ENCODE peak calls at places on chromosomes 3 and 15, in four cellular contexts. O, C, G and Y are unnamed samples.

GRCh38 chr3:31567036-31567435 is 34.3 kb downstream of the STT3B start:
- DNase-seq in C (no peak), G (peak; percentile 78), O (no peak), Y (no peak)

GRCh38 chr3:99509224-99509623 is 129.2 kb upstream of the COL8A1 start:
- DNase-seq in O (no peak), G (no peak), C (no peak), Y (peak; percentile 47)

GRCh38 chr3:14212032-14212431 is 33.4 kb downstream of the LSM3 start:
- DNase-seq in G (no peak), O (no peak), C (no peak), Y (no peak)

GRCh38 chr15:100615801-100616200 is 13.4 kb downstream of the ASB7 start:
- DNase-seq in O (no peak), C (no peak), G (no peak), Y (no peak)

GRCh38 chr3:116877968-116878367 is 168.4 kb downstream of the TUSC7 start:
- DNase-seq in O (no peak), G (no peak), C (no peak), Y (no peak)

GRCh38 chr3:129650256-129650872 is 43.9 kb upstream of the PLXND1 start:
- DNase-seq in G (peak; percentile 92), O (peak; percentile 63), C (peak; percentile 66), Y (peak; percentile 69)

GRCh38 chr3:11495948-11496557 is 147.7 kb downstream of the VGLL4 start:
- DNase-seq in G (no peak), O (no peak), C (no peak), Y (peak; percentile 42)

GRCh38 chr3:5258526-5258925 is 71.0 kb downstream of the EDEM1 start:
- DNase-seq in G (no peak), O (no peak), C (no peak), Y (no peak)

GRCh38 chr15:67148196-67148701 is 82.8 kb downstream of the SMAD3 start:
- DNase-seq in G (no peak), C (no peak), O (peak; percentile 10), Y (no peak)

GRCh38 chr15:89783111-89783860 is 7.2 kb downstream of the MESP2 start:
- DNase-seq in G (no peak), C (no peak), O (no peak), Y (peak; percentile 49)

GRCh38 chr15:63334821-63335220 is 46.8 kb downstream of the CA12 start:
- DNase-seq in G (no peak), O (no peak), C (no peak), Y (no peak)

GRCh38 chr3:163328680-163329079 is 1749.6 kb downstream of the SI start:
- DNase-seq in O (no peak), C (no peak), G (no peak), Y (no peak)

GRCh38 chr15:33032053-33032452 is 162.5 kb downstream of the FMN1 start:
- DNase-seq in O (no peak), G (no peak), C (no peak), Y (no peak)

GRCh38 chr3:59839283-59839682 is 789.5 kb upstream of the CFAP20DC start:
- DNase-seq in G (no peak), C (no peak), O (no peak), Y (no peak)

GRCh38 chr3:4908066-4908768 is 71.0 kb upstream of the BHLHE40 start:
- DNase-seq in G (no peak), C (no peak), O (no peak), Y (no peak)

GRCh38 chr15:44729394-44729913 is 6.9 kb upstream of the TRIM69 start:
- DNase-seq in C (peak; percentile 38), O (peak; percentile 48), G (peak; percentile 81), Y (peak; percentile 61)

GRCh38 chr3:110664148-110664547 is 407.5 kb upstream of the NECTIN3 start:
- DNase-seq in O (no peak), C (no peak), G (no peak), Y (no peak)

GRCh38 chr15:51342249-51342999 is 969 bp downstream of the GLDN start:
- DNase-seq in O (no peak), C (no peak), G (no peak), Y (no peak)

GRCh38 chr15:51338496-51338895 is at the start of gene CYP19A1:
- DNase-seq in O (no peak), G (no peak), C (no peak), Y (no peak)

GRCh38 chr15:51336011-51336410 is 2.4 kb downstream of the CYP19A1 start:
- DNase-seq in G (no peak), O (no peak), C (no peak), Y (no peak)

GRCh38 chr15:51343466-51343865 is 2.0 kb downstream of the GLDN start:
- DNase-seq in C (no peak), O (no peak), G (no peak), Y (no peak)

DNA sequence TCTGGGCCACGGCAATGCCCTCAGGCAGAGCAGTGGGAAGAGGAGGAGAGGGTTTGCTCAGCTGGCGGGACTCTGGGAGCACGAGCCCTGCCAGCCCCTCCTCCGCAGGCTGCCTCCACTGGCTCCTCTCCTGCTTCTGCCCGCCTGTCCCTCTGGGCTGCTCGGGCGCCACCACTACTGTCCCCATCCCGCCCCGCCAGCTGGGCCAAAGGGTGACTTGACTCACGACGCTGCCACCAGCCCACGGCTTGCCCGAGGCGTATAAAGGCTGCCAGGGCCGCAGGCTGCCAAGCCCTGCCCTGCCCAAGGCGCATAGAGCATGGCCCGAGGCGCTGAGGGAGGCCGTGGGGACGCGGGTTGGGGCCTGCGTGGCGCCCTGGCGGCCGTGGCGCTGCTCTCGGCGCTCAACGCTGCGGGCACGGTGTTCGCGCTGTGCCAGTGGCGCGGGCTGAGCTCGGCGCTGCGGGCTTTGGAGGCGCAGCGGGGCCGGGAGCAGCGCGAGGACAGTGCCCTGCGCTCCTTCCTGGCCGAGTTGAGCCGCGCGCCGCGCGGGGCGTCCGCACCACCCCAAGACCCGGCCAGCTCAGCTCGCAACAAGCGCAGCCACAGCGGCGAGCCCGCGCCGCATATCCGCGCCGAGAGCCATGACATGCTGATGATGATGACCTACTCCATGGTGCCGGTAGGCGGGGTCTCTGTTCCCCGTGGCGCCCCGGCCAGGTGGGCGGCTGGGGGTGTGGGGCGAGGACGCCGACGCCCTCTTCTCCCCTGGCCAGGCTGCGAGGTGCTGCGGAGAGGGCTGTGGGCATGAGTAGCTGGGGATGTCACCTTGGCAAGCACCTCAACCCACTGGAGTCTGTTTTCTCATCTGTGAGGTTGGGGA is at the start of gene GLDN:
- DNase-seq in O (no peak), G (no peak), C (peak; percentile 53), Y (peak; percentile 55)
- H3K4me3 ChIP-seq in O (no peak within 1 kb of the TSS), G (no peak within 1 kb of the TSS), C (peak within 1 kb of the TSS; percentile 60), Y (peak within 1 kb of the TSS; percentile 26)

GRCh38 chr3:161999846-162000245 is 503.2 kb downstream of the OTOL1 start:
- DNase-seq in C (no peak), G (no peak), O (no peak), Y (no peak)
- H3K9me3 ChIP-seq in C (peaks cover 31% of the 10 kb centered on the region), G (peaks cover 31% of the 10 kb centered on the region), O (no peaks in the 10 kb centered on the region), Y (no peaks in the 10 kb centered on the region)

GRCh38 chr3:137509354-137510045 is 254.6 kb upstream of the SOX14 start:
- DNase-seq in C (no peak), O (no peak), G (no peak), Y (no peak)
- H3K4me3 ChIP-seq in C (no peak overlapping the region), O (no peak overlapping the region), G (no peak overlapping the region), Y (no peak overlapping the region)

GRCh38 chr3:180770639-180771038 is 91.3 kb upstream of the CCDC39 start:
- DNase-seq in O (no peak), G (no peak), C (no peak), Y (no peak)

DNA sequence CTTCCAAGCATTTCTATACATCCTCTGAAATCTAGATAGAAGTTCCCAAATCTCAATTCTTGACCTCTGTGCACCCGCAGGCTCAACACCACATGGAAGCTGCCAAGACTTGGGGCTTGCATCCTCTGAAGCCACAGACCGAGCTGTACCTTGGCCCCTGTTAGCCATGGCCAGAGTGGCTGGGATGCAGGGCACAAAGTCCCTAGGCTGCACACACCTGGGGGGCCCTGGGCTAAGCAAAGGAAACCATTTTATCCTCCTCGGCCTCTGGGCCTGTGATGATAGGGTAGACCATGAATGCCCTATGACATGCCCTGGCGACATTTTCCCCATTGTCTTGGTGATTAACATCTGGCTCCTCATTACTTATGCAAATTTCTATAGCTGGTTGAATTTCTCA is 97.1 kb upstream of the CCDC39 start:
- DNase-seq in O (no peak), C (no peak), G (no peak), Y (no peak)
- H3K9me3 ChIP-seq in O (peaks cover 9% of the 10 kb centered on the region), C (no peaks in the 10 kb centered on the region), G (peaks cover 9% of the 10 kb centered on the region), Y (peaks cover 2% of the 10 kb centered on the region)